ENCODE peak calls at places on chromosomes 4 and X, in seven cellular contexts. G is NCI-H1092 treated with DMSO at 0.1 percent for 48 hours, W is SJSA1, M is SHP77, Z is 8988T, O is GM13976, R is iPS-NIHi11. V is an unnamed sample.

GRCh38 chrX:53312946-53313745 is 31.8 kb upstream of the IQSEC2 start:
- DNase-seq in G (peak), W (no peak), M (peak), Z (peak), O (peak), R (peak), V (peak)

GRCh38 chr4:76206222-76206942 is 7.2 kb downstream of the SCARB2 start:
- DNase-seq in G (no peak), W (no peak), M (no peak), Z (no peak), O (no peak), R (no peak), V (no peak)

GRCh38 chr4:24615977-24616376 is 31.6 kb upstream of the DHX15 start:
- DNase-seq in G (no peak), W (no peak), M (no peak), Z (no peak), O (no peak), R (no peak), V (no peak)

GRCh38 chr4:171621646-171622045 is 191.6 kb upstream of the GALNTL6 start:
- DNase-seq in G (no peak), W (no peak), M (no peak), Z (no peak), O (no peak), R (no peak), V (no peak)

GRCh38 chr4:108072300-108072699 is 82.6 kb downstream of the HADH start:
- DNase-seq in G (no peak), W (no peak), M (no peak), Z (no peak), O (no peak), R (no peak), V (peak)

GRCh38 chrX:103774070-103774642 is 2.5 kb upstream of the PLP1 start:
- DNase-seq in G (peak), W (no peak), M (peak), Z (no peak), O (no peak), R (no peak), V (peak)

GRCh38 chr4:14361084-14361483 is 641.2 kb upstream of the CPEB2 start:
- DNase-seq in G (no peak), W (no peak), M (no peak), Z (no peak), O (no peak), R (no peak), V (peak)

GRCh38 chrX:121931567-121931966 is 884.2 kb downstream of the GLUD2 start:
- DNase-seq in G (no peak), W (no peak), M (no peak), Z (no peak), O (no peak), R (no peak), V (no peak)

GRCh38 chr4:55437356-55437796 is 41.6 kb downstream of the TMEM165 start:
- DNase-seq in G (no peak), W (no peak), M (no peak), Z (no peak), O (no peak), R (no peak), V (peak)

GRCh38 chrX:127578395-127578794 is 473.8 kb downstream of the ACTRT1 start:
- DNase-seq in G (no peak), W (no peak), M (peak), Z (no peak), O (no peak), R (no peak), V (no peak)

GRCh38 chrX:2325076-2325784 is 175.5 kb downstream of the DHRSX start:
- DNase-seq in G (no peak), W (no peak), M (no peak), Z (no peak), O (no peak), R (no peak), V (no peak)

GRCh38 chr4:7988437-7988836 is 48.8 kb upstream of the AFAP1 start:
- DNase-seq in G (no peak), W (no peak), M (no peak), Z (no peak), O (no peak), R (no peak), V (no peak)

GRCh38 chr4:152422817-152423320 is 113.0 kb downstream of the FBXW7 start:
- DNase-seq in G (no peak), W (no peak), M (no peak), Z (no peak), O (no peak), R (no peak), V (no peak)

GRCh38 chr4:78662661-78663060 is 111.1 kb downstream of the ANXA3 start:
- DNase-seq in G (no peak), W (no peak), M (no peak), Z (no peak), O (no peak), R (no peak), V (no peak)

GRCh38 chrX:119518371-119518770 is 46.8 kb downstream of the STEEP1 start:
- DNase-seq in G (no peak), W (no peak), M (no peak), Z (no peak), O (no peak), R (no peak), V (no peak)

GRCh38 chr4:146654976-146655761 is 16.5 kb downstream of the POU4F2 start:
- DNase-seq in G (no peak), W (no peak), M (no peak), Z (no peak), O (peak), R (peak), V (peak)

GRCh38 chrX:77785400-77785745 is 643 bp downstream of the ATRX start:
- DNase-seq in G (peak), W (no peak), M (no peak), Z (no peak), O (no peak), R (peak), V (peak)

GRCh38 chr4:6938237-6938636 is 28.6 kb downstream of the TBC1D14 start:
- DNase-seq in G (no peak), W (no peak), M (no peak), Z (no peak), O (no peak), R (no peak), V (no peak)

GRCh38 chrX:125203737-125204578 is 115.7 kb upstream of the TEX13C start:
- DNase-seq in G (peak), W (no peak), M (no peak), Z (no peak), O (peak), R (peak), V (peak)

GRCh38 chr4:168167714-168168284 is 75.5 kb downstream of the ANXA10 start:
- DNase-seq in G (no peak), W (no peak), M (no peak), Z (no peak), O (no peak), R (no peak), V (peak)

GRCh38 chr4:161332696-161333095 is 831.1 kb downstream of the FSTL5 start:
- DNase-seq in G (no peak), W (no peak), M (no peak), Z (no peak), O (no peak), R (no peak), V (no peak)

GRCh38 chr4:88672987-88673386 is 24.6 kb downstream of the NAP1L5 start:
- DNase-seq in G (peak), W (no peak), M (no peak), Z (no peak), O (peak), R (peak), V (peak)

GRCh38 chr4:184288451-184289178 is 70.9 kb upstream of the ENPP6 start:
- DNase-seq in G (no peak), W (no peak), M (no peak), Z (no peak), O (peak), R (peak), V (no peak)

GRCh38 chr4:113094327-113094726 is 44.9 kb downstream of the ANK2 start:
- DNase-seq in G (no peak), W (no peak), M (no peak), Z (no peak), O (no peak), R (no peak), V (no peak)

GRCh38 chr4:184472540-184473264 is 1.6 kb downstream of the IRF2 start:
- DNase-seq in G (peak), W (peak), M (peak), Z (peak), O (peak), R (peak), V (peak)

GRCh38 chr4:1881709-1882108 is 10.5 kb downstream of the NSD2 start:
- DNase-seq in G (no peak), W (no peak), M (no peak), Z (no peak), O (no peak), R (no peak), V (no peak)

GRCh38 chrX:39996561-39996960 is 101.2 kb downstream of the BCOR start:
- DNase-seq in G (no peak), W (no peak), M (no peak), Z (no peak), O (no peak), R (no peak), V (no peak)

GRCh38 chrX:40749874-40750273 is 14.5 kb upstream of the MED14 start:
- DNase-seq in G (no peak), W (no peak), M (no peak), Z (no peak), O (no peak), R (no peak), V (no peak)

GRCh38 chr4:181688886-181689285 is 554.3 kb upstream of the TENM3 start:
- DNase-seq in G (no peak), W (no peak), M (no peak), Z (no peak), O (no peak), R (no peak), V (no peak)

GRCh38 chrX:47278684-47279083 is 45.9 kb downstream of the USP11 start:
- DNase-seq in G (no peak), W (no peak), M (no peak), Z (no peak), O (no peak), R (no peak), V (no peak)

GRCh38 chrX:28225508-28225907 is 244.3 kb upstream of the DCAF8L1 start:
- DNase-seq in G (no peak), W (no peak), M (no peak), Z (no peak), O (no peak), R (no peak), V (peak)

GRCh38 chrX:132004728-132005127 is 18.4 kb upstream of the STK26 start:
- DNase-seq in G (no peak), W (no peak), M (no peak), Z (no peak), O (no peak), R (no peak), V (no peak)

GRCh38 chrX:13005671-13006473 is 31.0 kb downstream of the TMSB4X start:
- DNase-seq in G (no peak), W (no peak), M (no peak), Z (no peak), O (peak), R (no peak), V (no peak)

GRCh38 chr4:121072080-121072835 is at the start of gene NDNF:
- DNase-seq in G (no peak), W (peak), M (no peak), Z (no peak), O (peak), R (peak), V (peak)